ENCODE peak calls at places on chromosomes 3 and 15, in ten cellular contexts. J is GM12891, Y is HepG2, B is vagina, Q is prostate gland, C is K562, E is GM12878, F is breast epithelium, I is GM12892, A is sigmoid colon. P is an unnamed sample.

GRCh38 chr15:70722266-70723123 is 40.9 kb downstream of the UACA start:
- DNase-seq in J (peak), Y (peak), B (no peak), Q (no peak), C (peak), E (no peak), F (no peak), I (peak), A (no peak), P (no peak)

GRCh38 chr3:189041482-189042090 is 130.2 kb upstream of the TPRG1 start:
- DNase-seq in J (peak), Y (peak), B (no peak), Q (peak), C (no peak), E (peak), F (no peak), I (peak), A (no peak), P (peak)

GRCh38 chr3:188881954-188882641 is 289.7 kb upstream of the TPRG1 start:
- DNase-seq in J (no peak), Y (peak), B (no peak), Q (no peak), C (no peak), E (no peak), F (no peak), I (no peak), A (no peak), P (no peak)

GRCh38 chr3:72274511-72275295 is 489.8 kb upstream of the PROK2 start:
- DNase-seq in J (no peak), Y (no peak), B (no peak), Q (peak), C (no peak), E (no peak), F (no peak), I (no peak), A (peak), P (no peak)

GRCh38 chr15:42726114-42726513 is 10.8 kb downstream of the CDAN1 start:
- DNase-seq in J (no peak), Y (no peak), B (no peak), Q (no peak), C (no peak), E (no peak), F (no peak), I (no peak), A (no peak), P (no peak)

GRCh38 chr3:51717446-51717845 is 10.6 kb downstream of the GRM2 start:
- DNase-seq in J (no peak), Y (no peak), B (no peak), Q (no peak), C (no peak), E (no peak), F (no peak), I (no peak), A (no peak), P (no peak)

GRCh38 chr3:173398111-173398479 is 551 bp downstream of the NLGN1 start:
- DNase-seq in J (no peak), Y (no peak), B (no peak), Q (no peak), C (no peak), E (no peak), F (no peak), I (no peak), A (no peak), P (no peak)

GRCh38 chr15:98142584-98142983 is 182.1 kb downstream of the ARRDC4 start:
- DNase-seq in J (no peak), Y (no peak), B (no peak), Q (no peak), C (no peak), E (no peak), F (no peak), I (no peak), A (no peak), P (no peak)

GRCh38 chr15:52040167-52040900 is 21.3 kb downstream of the MAPK6 start:
- DNase-seq in J (no peak), Y (no peak), B (no peak), Q (no peak), C (peak), E (no peak), F (no peak), I (no peak), A (no peak), P (no peak)

GRCh38 chr3:134397755-134398154 is 23.5 kb upstream of the AMOTL2 start:
- DNase-seq in J (no peak), Y (no peak), B (no peak), Q (no peak), C (no peak), E (no peak), F (no peak), I (no peak), A (no peak), P (no peak)

GRCh38 chr3:72942427-72942826 is 54.2 kb upstream of the PPP4R2 start:
- DNase-seq in J (no peak), Y (no peak), B (no peak), Q (no peak), C (no peak), E (no peak), F (no peak), I (no peak), A (no peak), P (no peak)

GRCh38 chr3:11600501-11601282 is 43.0 kb downstream of the VGLL4 start:
- DNase-seq in J (no peak), Y (peak), B (peak), Q (peak), C (no peak), E (no peak), F (peak), I (no peak), A (peak), P (no peak)

GRCh38 chr3:189099031-189099471 is 72.7 kb upstream of the TPRG1 start:
- DNase-seq in J (no peak), Y (no peak), B (peak), Q (no peak), C (no peak), E (no peak), F (peak), I (no peak), A (peak), P (peak)

GRCh38 chr15:68526269-68526668 is 52.5 kb upstream of the CORO2B start:
- DNase-seq in J (no peak), Y (no peak), B (no peak), Q (no peak), C (no peak), E (no peak), F (no peak), I (no peak), A (no peak), P (no peak)

GRCh38 chr3:12743583-12743982 is 15.5 kb downstream of the TMEM40 start:
- DNase-seq in J (no peak), Y (no peak), B (no peak), Q (no peak), C (no peak), E (no peak), F (no peak), I (no peak), A (no peak), P (no peak)

GRCh38 chr3:50418845-50419244 is 59.5 kb upstream of the TMEM115 start:
- DNase-seq in J (no peak), Y (no peak), B (no peak), Q (no peak), C (peak), E (no peak), F (no peak), I (no peak), A (no peak), P (no peak)

GRCh38 chr15:77369168-77369567 is 50.7 kb downstream of the PEAK1 start:
- DNase-seq in J (no peak), Y (no peak), B (no peak), Q (no peak), C (no peak), E (no peak), F (no peak), I (no peak), A (no peak), P (no peak)

GRCh38 chr3:128076783-128077624 is 24.8 kb downstream of the SEC61A1 start:
- DNase-seq in J (no peak), Y (no peak), B (no peak), Q (no peak), C (peak), E (no peak), F (no peak), I (no peak), A (no peak), P (peak)

GRCh38 chr3:120203016-120203415 is 82.0 kb downstream of the GPR156 start:
- DNase-seq in J (no peak), Y (no peak), B (no peak), Q (peak), C (no peak), E (no peak), F (no peak), I (no peak), A (peak), P (no peak)

GRCh38 chr15:101031203-101031602 is 112.0 kb downstream of the LRRK1 start:
- DNase-seq in J (no peak), Y (no peak), B (peak), Q (no peak), C (no peak), E (no peak), F (no peak), I (no peak), A (peak), P (peak)

GRCh38 chr3:53024315-53024714 is 21.6 kb downstream of the SFMBT1 start:
- DNase-seq in J (no peak), Y (no peak), B (no peak), Q (no peak), C (no peak), E (no peak), F (no peak), I (no peak), A (no peak), P (no peak)

GRCh38 chr3:142944346-142944745 is 19.1 kb downstream of the PAQR9 start:
- DNase-seq in J (no peak), Y (no peak), B (no peak), Q (no peak), C (no peak), E (no peak), F (no peak), I (no peak), A (no peak), P (no peak)

GRCh38 chr3:49013738-49014660 is 4.4 kb downstream of the DALRD3 start:
- DNase-seq in J (peak), Y (peak), B (no peak), Q (no peak), C (peak), E (no peak), F (no peak), I (peak), A (no peak), P (no peak)

GRCh38 chr3:178456942-178457341 is 79.3 kb upstream of the KCNMB2 start:
- DNase-seq in J (no peak), Y (no peak), B (no peak), Q (no peak), C (no peak), E (no peak), F (no peak), I (no peak), A (no peak), P (no peak)

GRCh38 chr15:64571857-64572291 is 111.5 kb downstream of the ZNF609 start:
- DNase-seq in J (no peak), Y (peak), B (no peak), Q (no peak), C (no peak), E (peak), F (no peak), I (peak), A (no peak), P (no peak)

GRCh38 chr3:76570436-76571057 is 469.4 kb upstream of the ROBO2 start:
- DNase-seq in J (no peak), Y (no peak), B (no peak), Q (no peak), C (peak), E (no peak), F (no peak), I (no peak), A (no peak), P (no peak)

GRCh38 chr15:31228980-31229826 is 97.4 kb upstream of the KLF13 start:
- DNase-seq in J (peak), Y (peak), B (no peak), Q (no peak), C (no peak), E (peak), F (no peak), I (peak), A (no peak), P (peak)

GRCh38 chr3:46978985-46979944 is at the start of gene NBEAL2:
- DNase-seq in J (peak), Y (peak), B (no peak), Q (peak), C (peak), E (peak), F (peak), I (peak), A (peak), P (peak)

GRCh38 chr3:28973621-28974020 is 307.2 kb upstream of the RBMS3 start:
- DNase-seq in J (no peak), Y (no peak), B (no peak), Q (no peak), C (no peak), E (no peak), F (no peak), I (no peak), A (no peak), P (no peak)

GRCh38 chr3:21551019-21551418 is 200.0 kb downstream of the ZNF385D start:
- DNase-seq in J (no peak), Y (peak), B (no peak), Q (no peak), C (peak), E (no peak), F (no peak), I (no peak), A (no peak), P (no peak)

GRCh38 chr3:146682176-146682575 is 77.0 kb upstream of the PLSCR5 start:
- DNase-seq in J (no peak), Y (no peak), B (no peak), Q (no peak), C (no peak), E (no peak), F (no peak), I (no peak), A (no peak), P (no peak)

GRCh38 chr15:68994981-68995753 is 19.3 kb upstream of the NOX5 start:
- DNase-seq in J (no peak), Y (no peak), B (peak), Q (no peak), C (no peak), E (no peak), F (no peak), I (no peak), A (no peak), P (no peak)

GRCh38 chr15:99123706-99124451 is 19.0 kb downstream of the SYNM start:
- DNase-seq in J (no peak), Y (peak), B (peak), Q (peak), C (peak), E (no peak), F (peak), I (no peak), A (peak), P (no peak)

DNA sequence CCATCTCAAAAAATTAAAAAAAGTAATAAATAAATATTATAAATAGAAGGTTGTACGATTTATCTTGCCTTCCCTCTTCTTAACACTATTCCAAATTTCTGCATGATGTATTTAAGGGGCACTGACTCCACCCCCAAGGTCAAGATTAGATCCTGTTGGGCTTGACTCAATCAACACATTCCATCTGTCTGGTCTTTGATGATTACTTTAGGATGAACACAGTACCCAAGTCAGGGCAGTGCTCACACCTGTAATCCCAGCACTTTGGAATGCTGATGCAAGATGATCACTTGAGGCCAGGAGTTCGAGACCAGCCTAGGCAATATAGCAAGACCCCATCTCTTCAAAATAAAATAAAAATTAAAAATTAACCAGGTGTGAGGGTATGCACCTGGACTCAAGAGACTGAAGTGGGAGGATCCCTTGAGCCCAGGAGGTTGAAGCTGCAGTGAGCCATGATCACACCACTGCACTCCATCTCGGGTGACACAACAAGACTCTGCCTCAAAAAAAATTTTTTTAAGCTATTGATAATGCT is 14.1 kb upstream of the ATP1B3 start:
- DNase-seq in J (no peak), Y (no peak), B (no peak), Q (no peak), C (no peak), E (no peak), F (no peak), I (no peak), A (no peak), P (no peak)
- TF ChIP-seq POLR2AphosphoS5 in J (no peak), Y (no peak), B (no peak), Q (no peak), C (no peak), E (no peak), F (no peak), I (no peak), A (no peak), P (no peak)

GRCh38 chr3:87361271-87361670 is 84.9 kb upstream of the POU1F1 start:
- DNase-seq in J (no peak), Y (no peak), B (no peak), Q (no peak), C (no peak), E (no peak), F (no peak), I (no peak), A (no peak), P (no peak)

GRCh38 chr3:87358066-87358465 is 81.7 kb upstream of the POU1F1 start:
- DNase-seq in J (no peak), Y (no peak), B (no peak), Q (no peak), C (no peak), E (no peak), F (no peak), I (no peak), A (no peak), P (no peak)

GRCh38 chr3:87361956-87362355 is 85.6 kb upstream of the POU1F1 start:
- DNase-seq in J (no peak), Y (no peak), B (no peak), Q (no peak), C (no peak), E (no peak), F (no peak), I (no peak), A (no peak), P (no peak)

GRCh38 chr3:87359025-87359424 is 82.6 kb upstream of the POU1F1 start:
- DNase-seq in J (no peak), Y (no peak), B (no peak), Q (no peak), C (no peak), E (no peak), F (no peak), I (no peak), A (no peak), P (no peak)

GRCh38 chr3:87359807-87360206 is 83.4 kb upstream of the POU1F1 start:
- DNase-seq in J (no peak), Y (no peak), B (no peak), Q (peak), C (no peak), E (no peak), F (peak), I (no peak), A (no peak), P (no peak)
- TF ChIP-seq POLR2AphosphoS5 in J (no peak), Y (no peak), B (no peak), Q (peak), C (no peak), E (no peak), F (no peak), I (no peak), A (no peak), P (no peak)

GRCh38 chr3:103624289-103624688 is 1189.5 kb downstream of the ZPLD1 start:
- DNase-seq in J (no peak), Y (no peak), B (no peak), Q (no peak), C (no peak), E (no peak), F (no peak), I (no peak), A (no peak), P (no peak)
- TF ChIP-seq POLR2AphosphoS5 in J (no peak), Y (no peak), B (no peak), Q (no peak), C (no peak), E (no peak), F (no peak), I (no peak), A (no peak), P (no peak)

DNA sequence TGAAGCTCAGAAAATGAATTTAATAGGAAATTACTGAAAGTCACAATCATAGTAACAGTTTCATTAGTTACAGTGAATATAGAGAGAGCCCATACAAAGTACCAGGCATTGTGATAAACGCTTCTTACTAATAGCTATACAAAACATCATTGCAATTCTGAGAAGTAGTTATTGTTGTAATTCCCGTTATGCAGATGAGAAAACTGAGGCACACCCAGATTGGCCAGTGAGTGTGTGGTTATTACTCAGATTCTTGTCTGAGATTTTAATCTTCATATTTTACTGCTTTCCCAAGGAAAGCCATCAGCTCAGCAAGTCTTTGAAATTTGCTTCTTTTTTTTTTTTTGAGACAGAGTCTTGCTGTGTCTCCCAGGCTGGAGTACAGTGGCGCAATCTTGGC is 14.3 kb downstream of the FLNB start:
- DNase-seq in J (no peak), Y (no peak), B (no peak), Q (no peak), C (no peak), E (no peak), F (no peak), I (no peak), A (no peak), P (no peak)
- TF ChIP-seq POLR2AphosphoS5 in J (no peak), Y (no peak), B (no peak), Q (no peak), C (no peak), E (no peak), F (no peak), I (no peak), A (no peak), P (no peak)

DNA sequence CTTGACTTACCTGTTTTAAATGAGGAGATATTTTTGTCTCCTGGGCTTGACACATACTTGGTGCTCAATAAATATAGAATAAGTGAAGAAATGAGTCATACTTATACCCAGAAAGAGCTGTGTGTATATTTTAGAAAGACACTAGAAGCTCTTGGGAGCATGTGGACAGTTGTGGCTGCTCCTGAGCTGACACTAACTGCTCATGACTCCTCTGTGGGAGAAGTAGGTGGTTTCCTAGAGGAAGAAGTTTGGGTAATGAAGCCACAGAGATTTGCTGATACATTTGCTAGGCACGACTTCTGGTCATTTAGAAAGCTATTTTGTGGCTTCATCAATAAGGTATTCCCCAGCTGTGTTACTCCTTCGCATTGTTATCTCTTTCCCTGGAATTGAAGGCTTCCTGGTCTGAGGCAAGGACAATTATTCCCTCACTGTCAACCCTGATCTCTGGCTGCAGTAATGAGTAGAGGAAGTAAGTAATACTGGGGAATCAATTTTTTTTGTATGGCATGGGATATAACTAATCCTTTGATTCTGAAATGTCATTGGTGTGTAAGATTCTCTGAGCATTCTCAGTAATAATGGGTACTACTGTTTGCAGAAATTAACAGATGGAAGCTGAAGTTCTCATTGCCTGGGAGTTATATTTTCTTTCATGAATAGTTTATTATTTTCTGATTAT is 79.6 kb upstream of the DCBLD2 start:
- DNase-seq in J (peak), Y (no peak), B (no peak), Q (no peak), C (no peak), E (peak), F (no peak), I (peak), A (no peak), P (no peak)
- TF ChIP-seq POLR2AphosphoS5 in J (no peak), Y (no peak), B (no peak), Q (no peak), C (no peak), E (no peak), F (no peak), I (no peak), A (no peak), P (no peak)